ENCODE peak calls at places on chromosomes 5 and 9, in nine cellular contexts. X, O, T, Q, E, G, Z, L and D are unnamed samples.

GRCh38 chr9:104805441-104805840 is 41.5 kb downstream of the NIPSNAP3B start:
- DNase-seq in X (no peak), O (no peak), T (no peak), Q (no peak), E (no peak), G (no peak), Z (no peak), L (no peak), D (no peak)

GRCh38 chr5:154267516-154267915 is 77.0 kb downstream of the GALNT10 start:
- DNase-seq in X (no peak), O (no peak), T (no peak), Q (no peak), E (peak), G (no peak), Z (no peak), L (no peak), D (no peak)

GRCh38 chr5:107121793-107122519 is 548.8 kb downstream of the EFNA5 start:
- DNase-seq in X (no peak), O (no peak), T (no peak), Q (no peak), E (no peak), G (no peak), Z (no peak), L (no peak), D (no peak)

GRCh38 chr9:94819161-94819677 is 92.7 kb downstream of the AOPEP start:
- DNase-seq in X (no peak), O (peak), T (no peak), Q (no peak), E (no peak), G (no peak), Z (no peak), L (no peak), D (no peak)

GRCh38 chr5:90558344-90559192 is at the start of gene ADGRV1:
- DNase-seq in X (no peak), O (peak), T (peak), Q (peak), E (peak), G (peak), Z (no peak), L (peak), D (peak)

GRCh38 chr5:27241564-27242257 is 203.3 kb upstream of the CDH9 start:
- DNase-seq in X (no peak), O (no peak), T (peak), Q (no peak), E (no peak), G (no peak), Z (no peak), L (no peak), D (no peak)

GRCh38 chr5:16456103-16456832 is 9.3 kb downstream of the ZNF622 start:
- DNase-seq in X (no peak), O (no peak), T (peak), Q (peak), E (peak), G (peak), Z (no peak), L (peak), D (peak)

GRCh38 chr5:60492958-60493357 is 207.0 kb downstream of the DEPDC1B start:
- DNase-seq in X (no peak), O (no peak), T (no peak), Q (no peak), E (no peak), G (no peak), Z (no peak), L (no peak), D (no peak)

GRCh38 chr5:58043607-58043945 is 416.3 kb downstream of the PLK2 start:
- DNase-seq in X (no peak), O (no peak), T (no peak), Q (no peak), E (no peak), G (no peak), Z (no peak), L (no peak), D (no peak)

GRCh38 chr9:117485176-117485575 is 70.3 kb upstream of the ASTN2 start:
- DNase-seq in X (no peak), O (no peak), T (peak), Q (no peak), E (no peak), G (no peak), Z (no peak), L (no peak), D (no peak)

GRCh38 chr9:112144807-112145206 is 30.3 kb downstream of the SUSD1 start:
- DNase-seq in X (no peak), O (no peak), T (no peak), Q (no peak), E (no peak), G (no peak), Z (no peak), L (no peak), D (no peak)

GRCh38 chr9:122349201-122349600 is 21.6 kb upstream of the PTGS1 start:
- DNase-seq in X (no peak), O (no peak), T (no peak), Q (no peak), E (no peak), G (no peak), Z (no peak), L (no peak), D (no peak)

GRCh38 chr5:86465052-86465838 is 152.5 kb upstream of the COX7C start:
- DNase-seq in X (no peak), O (no peak), T (no peak), Q (no peak), E (no peak), G (no peak), Z (no peak), L (no peak), D (no peak)

GRCh38 chr9:22158983-22159382 is 149.9 kb upstream of the CDKN2B start:
- DNase-seq in X (no peak), O (peak), T (no peak), Q (peak), E (peak), G (no peak), Z (peak), L (no peak), D (no peak)

GRCh38 chr5:176895829-176896228 is 3.3 kb downstream of the HK3 start:
- DNase-seq in X (peak), O (no peak), T (no peak), Q (no peak), E (no peak), G (no peak), Z (no peak), L (peak), D (no peak)

GRCh38 chr5:62403411-62404250 is at the start of gene DIMT1:
- DNase-seq in X (peak), O (peak), T (peak), Q (peak), E (peak), G (peak), Z (peak), L (peak), D (peak)

GRCh38 chr5:131563434-131564228 is 71.4 kb downstream of the RAPGEF6 start:
- DNase-seq in X (no peak), O (no peak), T (no peak), Q (no peak), E (no peak), G (peak), Z (no peak), L (no peak), D (no peak)

GRCh38 chr9:129052592-129052991 is 16.2 kb downstream of the MIGA2 start:
- DNase-seq in X (no peak), O (peak), T (no peak), Q (peak), E (no peak), G (no peak), Z (peak), L (no peak), D (no peak)

GRCh38 chr5:61915646-61916045 is 390.4 kb upstream of the KIF2A start:
- DNase-seq in X (no peak), O (no peak), T (no peak), Q (no peak), E (no peak), G (no peak), Z (no peak), L (no peak), D (no peak)

GRCh38 chr9:97593960-97594359 is 39.2 kb downstream of the TSTD2 start:
- DNase-seq in X (no peak), O (no peak), T (no peak), Q (no peak), E (no peak), G (no peak), Z (no peak), L (no peak), D (no peak)

GRCh38 chr9:110217656-110218099 is 9.7 kb upstream of the C9orf152 start:
- DNase-seq in X (peak), O (no peak), T (peak), Q (no peak), E (peak), G (peak), Z (no peak), L (peak), D (peak)

GRCh38 chr9:95150903-95151302 is 166.6 kb downstream of the FANCC start:
- DNase-seq in X (no peak), O (no peak), T (no peak), Q (no peak), E (no peak), G (peak), Z (no peak), L (no peak), D (no peak)

GRCh38 chr5:141637266-141637692 is 482 bp downstream of the RELL2 start:
- DNase-seq in X (no peak), O (peak), T (peak), Q (peak), E (no peak), G (no peak), Z (no peak), L (no peak), D (peak)

GRCh38 chr5:57841671-57842375 is 359.2 kb upstream of the ACTBL2 start:
- DNase-seq in X (no peak), O (no peak), T (no peak), Q (no peak), E (peak), G (peak), Z (peak), L (no peak), D (no peak)

GRCh38 chr9:33130501-33130900 is 36.6 kb downstream of the B4GALT1 start:
- DNase-seq in X (no peak), O (no peak), T (no peak), Q (no peak), E (peak), G (no peak), Z (no peak), L (peak), D (peak)

GRCh38 chr9:28073278-28073677 is 500.0 kb upstream of the C9orf72 start:
- DNase-seq in X (no peak), O (peak), T (peak), Q (no peak), E (peak), G (peak), Z (peak), L (no peak), D (peak)

GRCh38 chr5:37055383-37055990 is 178.9 kb downstream of the NIPBL start:
- DNase-seq in X (no peak), O (no peak), T (no peak), Q (no peak), E (no peak), G (no peak), Z (no peak), L (no peak), D (no peak)

GRCh38 chr5:31161772-31162171 is 31.7 kb upstream of the CDH6 start:
- DNase-seq in X (no peak), O (no peak), T (no peak), Q (no peak), E (no peak), G (no peak), Z (no peak), L (no peak), D (no peak)

GRCh38 chr5:156339139-156339841 is 12.3 kb downstream of the SGCD start:
- DNase-seq in X (no peak), O (no peak), T (no peak), Q (no peak), E (no peak), G (no peak), Z (no peak), L (no peak), D (no peak)

GRCh38 chr9:79551999-79552398 is 19.8 kb upstream of the TLE4 start:
- DNase-seq in X (no peak), O (no peak), T (no peak), Q (no peak), E (no peak), G (no peak), Z (no peak), L (no peak), D (no peak)

GRCh38 chr5:98794001-98794400 is 20.5 kb downstream of the RGMB start:
- DNase-seq in X (no peak), O (no peak), T (no peak), Q (no peak), E (no peak), G (no peak), Z (no peak), L (no peak), D (no peak)

GRCh38 chr9:84808416-84808815 is 138.9 kb downstream of the NTRK2 start:
- DNase-seq in X (no peak), O (no peak), T (no peak), Q (no peak), E (no peak), G (no peak), Z (no peak), L (no peak), D (no peak)
- TF ChIP-seq CTCF in X (no peak), O (no peak), T (no peak), Q (no peak), E (no peak), G (no peak), Z (no peak), L (no peak), D (no peak)

GRCh38 chr5:43514471-43514815 is 505 bp downstream of the C5orf34 start:
- DNase-seq in X (no peak), O (no peak), T (no peak), Q (no peak), E (no peak), G (no peak), Z (no peak), L (no peak), D (no peak)
- TF ChIP-seq CTCF in X (no peak), O (no peak), T (no peak), Q (no peak), E (no peak), G (no peak), Z (no peak), L (no peak), D (no peak)

DNA sequence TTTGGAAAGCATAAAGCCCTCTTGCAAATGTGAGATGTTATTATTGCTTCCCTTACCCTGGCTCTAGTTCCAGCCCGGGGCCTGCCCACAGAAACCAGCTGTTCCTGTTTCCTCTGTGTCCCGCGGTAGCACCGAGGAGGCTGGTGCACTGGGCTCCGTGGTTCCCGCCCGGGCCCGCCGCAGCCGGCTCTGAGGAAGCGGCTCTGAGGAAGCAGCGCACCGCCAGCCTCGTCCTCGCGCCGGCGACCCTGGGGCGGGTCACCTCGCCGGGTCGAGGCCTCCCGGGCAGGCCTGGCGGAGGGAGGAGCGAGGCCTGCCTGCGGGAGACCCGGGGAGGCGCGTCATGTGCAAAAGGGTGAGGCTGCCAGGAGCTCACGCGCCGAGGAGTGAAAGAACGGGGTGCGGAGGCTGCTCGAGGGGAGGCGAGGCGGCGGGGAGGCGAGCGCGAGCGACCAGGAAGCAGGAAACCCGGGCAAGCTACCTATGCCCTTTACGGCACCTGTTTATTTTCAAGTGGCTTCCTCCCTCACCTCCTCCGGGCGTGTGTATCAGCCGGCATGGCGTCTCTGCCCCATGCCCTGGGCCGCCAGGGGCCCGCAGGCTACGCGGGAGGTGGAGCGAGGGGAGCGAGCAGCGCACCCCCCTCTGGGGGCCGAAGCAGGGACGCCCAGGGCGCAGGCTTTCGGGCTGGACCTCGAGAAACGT is 61.3 kb upstream of the MEGF10 start:
- DNase-seq in X (peak), O (peak), T (no peak), Q (peak), E (peak), G (peak), Z (peak), L (peak), D (peak)
- TF ChIP-seq CTCF in X (no peak), O (no peak), T (no peak), Q (peak), E (peak), G (peak), Z (no peak), L (no peak), D (no peak)

GRCh38 chr5:94618029-94618492 is 343 bp downstream of the KIAA0825 start:
- DNase-seq in X (peak), O (peak), T (peak), Q (peak), E (peak), G (peak), Z (peak), L (no peak), D (peak)
- TF ChIP-seq CTCF in X (no peak), O (no peak), T (no peak), Q (no peak), E (no peak), G (no peak), Z (no peak), L (no peak), D (no peak)

GRCh38 chr5:148336704-148337435 is 1.5 kb downstream of the SPINK9 start:
- DNase-seq in X (no peak), O (no peak), T (no peak), Q (no peak), E (no peak), G (no peak), Z (no peak), L (no peak), D (no peak)

DNA sequence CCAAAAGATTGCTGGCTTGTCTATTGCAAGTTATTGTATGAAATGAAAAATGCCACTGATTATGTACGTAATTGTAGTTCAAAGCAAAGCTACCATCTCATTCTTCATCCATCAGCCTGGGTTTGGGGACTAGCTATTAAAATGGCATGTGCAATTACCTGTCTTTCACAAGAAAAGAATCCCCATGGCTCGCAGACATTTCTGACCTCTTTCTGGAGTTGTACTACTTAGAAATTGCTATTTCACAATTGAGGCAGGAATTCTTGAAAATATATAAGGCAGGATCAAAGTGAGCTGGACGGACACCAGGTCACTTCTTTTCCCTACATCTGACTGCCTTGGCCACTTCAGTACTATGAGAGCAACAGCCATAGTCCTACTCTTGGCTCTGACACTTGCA is at the start of gene SPINK9:
- DNase-seq in X (no peak), O (no peak), T (no peak), Q (no peak), E (no peak), G (no peak), Z (no peak), L (no peak), D (no peak)
- TF ChIP-seq CTCF in X (no peak), O (no peak), T (no peak), Q (no peak), E (no peak), G (no peak), Z (no peak), L (no peak), D (no peak)

GRCh38 chr9:107486674-107487520 is 2.7 kb downstream of the KLF4 start:
- DNase-seq in X (peak), O (peak), T (no peak), Q (peak), E (no peak), G (no peak), Z (no peak), L (no peak), D (no peak)

GRCh38 chr9:107483666-107484065 is 5.9 kb downstream of the KLF4 start:
- DNase-seq in X (no peak), O (no peak), T (no peak), Q (no peak), E (no peak), G (no peak), Z (no peak), L (no peak), D (no peak)

GRCh38 chr9:107485451-107486043 is 4.0 kb downstream of the KLF4 start:
- DNase-seq in X (no peak), O (no peak), T (no peak), Q (no peak), E (no peak), G (no peak), Z (no peak), L (no peak), D (no peak)

GRCh38 chr9:107481035-107481434 is 8.5 kb downstream of the KLF4 start:
- DNase-seq in X (no peak), O (no peak), T (peak), Q (no peak), E (peak), G (no peak), Z (no peak), L (no peak), D (no peak)

DNA sequence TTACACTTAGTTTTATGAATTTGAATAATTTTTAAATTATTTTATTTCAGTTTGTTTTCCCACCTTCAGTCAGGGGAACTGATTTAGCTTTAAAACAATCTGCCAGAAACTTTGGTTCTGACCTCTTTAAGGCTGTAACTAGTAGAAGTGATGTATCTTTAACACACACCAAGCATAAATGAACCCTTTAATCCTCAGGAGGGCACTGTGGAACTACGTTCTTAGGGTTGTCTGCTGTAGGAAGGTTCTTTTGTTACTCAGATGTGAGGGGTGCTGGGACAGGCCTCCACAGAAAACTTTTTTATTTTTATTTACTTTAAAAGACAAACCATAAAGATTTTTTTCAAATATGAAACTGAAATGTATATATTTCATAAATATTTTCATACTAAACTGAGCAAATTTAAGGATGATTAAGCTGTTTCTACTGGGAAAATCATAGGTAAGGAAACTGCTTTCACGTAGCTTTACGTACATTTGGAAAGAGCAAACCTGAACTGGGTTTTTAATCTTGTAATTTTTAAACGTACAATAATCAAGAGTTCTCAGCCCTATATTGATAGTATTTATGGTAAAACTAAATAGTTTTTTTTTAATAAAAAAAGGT is 5.3 kb downstream of the KLF4 start:
- DNase-seq in X (no peak), O (no peak), T (peak), Q (no peak), E (peak), G (peak), Z (peak), L (peak), D (peak)
- TF ChIP-seq CTCF in X (peak), O (no peak), T (peak), Q (peak), E (peak), G (peak), Z (peak), L (peak), D (peak)

GRCh38 chr9:88726803-88727202 is 191.8 kb downstream of the NXNL2 start:
- DNase-seq in X (no peak), O (no peak), T (no peak), Q (no peak), E (no peak), G (no peak), Z (no peak), L (no peak), D (no peak)

GRCh38 chr9:88733651-88734470 is 198.9 kb downstream of the NXNL2 start:
- DNase-seq in X (peak), O (no peak), T (no peak), Q (peak), E (peak), G (no peak), Z (no peak), L (no peak), D (no peak)

GRCh38 chr9:88732128-88732527 is 197.2 kb downstream of the NXNL2 start:
- DNase-seq in X (peak), O (no peak), T (no peak), Q (no peak), E (peak), G (no peak), Z (no peak), L (no peak), D (no peak)

GRCh38 chr9:88725300-88726024 is 190.5 kb downstream of the NXNL2 start:
- DNase-seq in X (no peak), O (no peak), T (no peak), Q (no peak), E (no peak), G (no peak), Z (no peak), L (no peak), D (no peak)

GRCh38 chr9:88730780-88731179 is 195.8 kb downstream of the NXNL2 start:
- DNase-seq in X (no peak), O (no peak), T (no peak), Q (no peak), E (no peak), G (no peak), Z (no peak), L (no peak), D (no peak)
- TF ChIP-seq CTCF in X (no peak), O (no peak), T (no peak), Q (no peak), E (no peak), G (no peak), Z (no peak), L (no peak), D (no peak)